ENCODE peak calls at places on chromosomes 4 and X, in eight cellular contexts. One of them, this sample, is unnamed.

GRCh38 chr4:87632469-87632868 is 17.6 kb upstream of the DMP1 start:
- DNase-seq in GM23248: peak
- DNase-seq in endothelial cell of umbilical vein: peak
- DNase-seq in OCI-LY7: no peak
- DNase-seq in IMR-90: no peak
- DNase-seq in mesendoderm: no peak
- DNase-seq in A549: no peak
- DNase-seq in trophoblast cell: no peak
- DNase-seq in this sample: no peak

GRCh38 chr4:111650553-111651183 is 494.6 kb upstream of the FAM241A start:
- DNase-seq in mesendoderm: no peak
- DNase-seq in trophoblast cell: no peak
- DNase-seq in A549: no peak
- DNase-seq in OCI-LY7: no peak
- DNase-seq in IMR-90: no peak
- DNase-seq in endothelial cell of umbilical vein: no peak
- DNase-seq in GM23248: no peak
- DNase-seq in this sample: no peak

GRCh38 chr4:174324725-174325124 is 41.0 kb downstream of the CEP44 start:
- DNase-seq in trophoblast cell: no peak
- DNase-seq in endothelial cell of umbilical vein: no peak
- DNase-seq in mesendoderm: no peak
- DNase-seq in GM23248: peak
- DNase-seq in OCI-LY7: no peak
- DNase-seq in IMR-90: peak
- DNase-seq in A549: no peak
- DNase-seq in this sample: no peak

GRCh38 chr4:113495790-113496189 is 265.7 kb downstream of the CAMK2D start:
- DNase-seq in IMR-90: no peak
- DNase-seq in A549: no peak
- DNase-seq in endothelial cell of umbilical vein: no peak
- DNase-seq in GM23248: no peak
- DNase-seq in OCI-LY7: no peak
- DNase-seq in mesendoderm: no peak
- DNase-seq in trophoblast cell: no peak
- DNase-seq in this sample: no peak

GRCh38 chr4:156734965-156735895 is 236.4 kb downstream of the PDGFC start:
- DNase-seq in IMR-90: peak
- DNase-seq in A549: no peak
- DNase-seq in GM23248: peak
- DNase-seq in OCI-LY7: no peak
- DNase-seq in mesendoderm: no peak
- DNase-seq in trophoblast cell: no peak
- DNase-seq in endothelial cell of umbilical vein: peak
- DNase-seq in this sample: no peak

GRCh38 chr4:60039908-60040307 is 1160.2 kb upstream of the ADGRL3 start:
- DNase-seq in OCI-LY7: no peak
- DNase-seq in GM23248: no peak
- DNase-seq in A549: no peak
- DNase-seq in endothelial cell of umbilical vein: no peak
- DNase-seq in mesendoderm: no peak
- DNase-seq in trophoblast cell: no peak
- DNase-seq in IMR-90: no peak
- DNase-seq in this sample: no peak

GRCh38 chr4:83860200-83860599 is 324.3 kb downstream of the GPAT3 start:
- DNase-seq in OCI-LY7: no peak
- DNase-seq in trophoblast cell: no peak
- DNase-seq in mesendoderm: no peak
- DNase-seq in A549: no peak
- DNase-seq in GM23248: no peak
- DNase-seq in endothelial cell of umbilical vein: no peak
- DNase-seq in IMR-90: no peak
- DNase-seq in this sample: no peak

GRCh38 chrX:94454159-94454558 is 780.2 kb downstream of the FAM133A start:
- DNase-seq in endothelial cell of umbilical vein: no peak
- DNase-seq in OCI-LY7: no peak
- DNase-seq in trophoblast cell: no peak
- DNase-seq in A549: no peak
- DNase-seq in GM23248: no peak
- DNase-seq in mesendoderm: peak
- DNase-seq in IMR-90: no peak
- DNase-seq in this sample: no peak

GRCh38 chr4:153466637-153467153 is 535 bp downstream of the TMEM131L start:
- DNase-seq in A549: no peak
- DNase-seq in mesendoderm: no peak
- DNase-seq in trophoblast cell: no peak
- DNase-seq in GM23248: peak
- DNase-seq in endothelial cell of umbilical vein: no peak
- DNase-seq in IMR-90: no peak
- DNase-seq in OCI-LY7: peak
- DNase-seq in this sample: no peak

GRCh38 chr4:112060212-112060611 is 85.0 kb upstream of the FAM241A start:
- DNase-seq in endothelial cell of umbilical vein: peak
- DNase-seq in GM23248: peak
- DNase-seq in A549: peak
- DNase-seq in trophoblast cell: no peak
- DNase-seq in OCI-LY7: peak
- DNase-seq in IMR-90: peak
- DNase-seq in mesendoderm: peak
- DNase-seq in this sample: no peak

GRCh38 chr4:7358100-7358735 is 76.5 kb downstream of the PSAPL1 start:
- DNase-seq in OCI-LY7: no peak
- DNase-seq in GM23248: peak
- DNase-seq in trophoblast cell: peak
- DNase-seq in A549: peak
- DNase-seq in endothelial cell of umbilical vein: peak
- DNase-seq in IMR-90: peak
- DNase-seq in mesendoderm: peak
- DNase-seq in this sample: peak

GRCh38 chr4:152894673-152895072 is 41.5 kb upstream of the FHDC1 start:
- DNase-seq in mesendoderm: no peak
- DNase-seq in GM23248: peak
- DNase-seq in OCI-LY7: no peak
- DNase-seq in endothelial cell of umbilical vein: no peak
- DNase-seq in A549: no peak
- DNase-seq in trophoblast cell: peak
- DNase-seq in IMR-90: peak
- DNase-seq in this sample: peak

GRCh38 chr4:97531351-97531750 is 611.9 kb downstream of the STPG2 start:
- DNase-seq in OCI-LY7: no peak
- DNase-seq in mesendoderm: no peak
- DNase-seq in endothelial cell of umbilical vein: peak
- DNase-seq in GM23248: no peak
- DNase-seq in IMR-90: no peak
- DNase-seq in A549: no peak
- DNase-seq in trophoblast cell: no peak
- DNase-seq in this sample: no peak

GRCh38 chrX:42739258-42739657 is 38.7 kb downstream of the PPP1R2C start:
- DNase-seq in A549: no peak
- DNase-seq in IMR-90: no peak
- DNase-seq in trophoblast cell: no peak
- DNase-seq in endothelial cell of umbilical vein: peak
- DNase-seq in OCI-LY7: peak
- DNase-seq in mesendoderm: no peak
- DNase-seq in GM23248: no peak
- DNase-seq in this sample: no peak

GRCh38 chr4:169338246-169338645 is 67.5 kb upstream of the SH3RF1 start:
- DNase-seq in A549: no peak
- DNase-seq in OCI-LY7: no peak
- DNase-seq in IMR-90: peak
- DNase-seq in GM23248: peak
- DNase-seq in endothelial cell of umbilical vein: no peak
- DNase-seq in trophoblast cell: no peak
- DNase-seq in mesendoderm: no peak
- DNase-seq in this sample: no peak

GRCh38 chr4:98289375-98289774 is 28.2 kb downstream of the RAP1GDS1 start:
- DNase-seq in A549: no peak
- DNase-seq in endothelial cell of umbilical vein: no peak
- DNase-seq in trophoblast cell: no peak
- DNase-seq in mesendoderm: no peak
- DNase-seq in OCI-LY7: no peak
- DNase-seq in IMR-90: no peak
- DNase-seq in GM23248: no peak
- DNase-seq in this sample: no peak

GRCh38 chrX:80511969-80512760 is 91.9 kb downstream of the TENT5D start:
- DNase-seq in OCI-LY7: no peak
- DNase-seq in endothelial cell of umbilical vein: no peak
- DNase-seq in A549: no peak
- DNase-seq in IMR-90: no peak
- DNase-seq in trophoblast cell: no peak
- DNase-seq in mesendoderm: peak
- DNase-seq in GM23248: peak
- DNase-seq in this sample: no peak

GRCh38 chr4:16573744-16574143 is 324.7 kb downstream of the LDB2 start:
- DNase-seq in A549: no peak
- DNase-seq in mesendoderm: no peak
- DNase-seq in trophoblast cell: no peak
- DNase-seq in IMR-90: peak
- DNase-seq in GM23248: peak
- DNase-seq in OCI-LY7: no peak
- DNase-seq in endothelial cell of umbilical vein: no peak
- DNase-seq in this sample: no peak

GRCh38 chr4:16659120-16659519 is 239.3 kb downstream of the LDB2 start:
- DNase-seq in mesendoderm: no peak
- DNase-seq in GM23248: peak
- DNase-seq in A549: no peak
- DNase-seq in OCI-LY7: no peak
- DNase-seq in IMR-90: no peak
- DNase-seq in trophoblast cell: no peak
- DNase-seq in endothelial cell of umbilical vein: no peak
- DNase-seq in this sample: no peak

DNA sequence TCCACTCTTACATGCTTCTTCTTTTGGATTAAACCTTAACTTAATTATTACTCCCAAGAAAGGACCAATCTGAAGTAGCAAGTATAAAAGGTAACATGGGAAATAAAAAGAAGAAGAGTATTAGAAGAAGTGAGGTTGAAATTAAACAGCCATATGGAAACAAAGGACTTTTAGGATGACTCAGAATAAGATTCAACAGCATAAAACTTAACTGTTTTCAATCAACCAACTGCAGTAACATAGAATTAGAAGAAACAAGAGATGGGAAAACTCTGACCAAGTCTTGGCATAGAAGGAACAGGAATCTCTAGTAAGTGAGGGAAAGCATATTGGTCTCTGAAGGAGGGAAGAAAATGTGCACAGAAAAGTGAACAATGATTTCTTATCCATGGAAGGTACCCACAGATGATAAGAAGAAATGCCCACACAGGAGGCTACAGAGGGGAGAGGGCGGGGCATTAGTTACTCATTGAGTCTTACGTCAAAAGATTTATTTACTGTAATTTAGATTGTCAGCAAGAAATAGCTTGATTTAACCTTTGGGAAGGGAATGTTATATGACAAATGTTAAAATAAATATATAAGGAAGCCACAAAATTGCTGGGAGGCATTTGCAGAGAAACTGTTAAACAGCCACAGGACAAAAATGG is 177.3 kb downstream of the BANK1 start:
- DNase-seq in A549: peak
- DNase-seq in OCI-LY7: no peak
- DNase-seq in endothelial cell of umbilical vein: no peak
- DNase-seq in trophoblast cell: no peak
- DNase-seq in IMR-90: no peak
- DNase-seq in mesendoderm: no peak
- DNase-seq in GM23248: peak
- DNase-seq in this sample: no peak
- H3K4me2 ChIP-seq in A549: peak
- H3K4me2 ChIP-seq in OCI-LY7: no peak
- H3K4me2 ChIP-seq in endothelial cell of umbilical vein: no peak
- H3K4me2 ChIP-seq in trophoblast cell: no peak
- H3K4me2 ChIP-seq in IMR-90: no peak
- H3K4me2 ChIP-seq in mesendoderm: no peak
- H3K4me2 ChIP-seq in GM23248: no peak
- H3K4me2 ChIP-seq in this sample: no peak

GRCh38 chr4:77142642-77143020 is 14.4 kb upstream of the CCNG2 start:
- DNase-seq in A549: no peak
- DNase-seq in OCI-LY7: no peak
- DNase-seq in trophoblast cell: no peak
- DNase-seq in GM23248: no peak
- DNase-seq in endothelial cell of umbilical vein: no peak
- DNase-seq in mesendoderm: no peak
- DNase-seq in IMR-90: no peak
- DNase-seq in this sample: no peak
- H3K27ac ChIP-seq in A549: no peak
- H3K27ac ChIP-seq in OCI-LY7: no peak
- H3K27ac ChIP-seq in trophoblast cell: no peak
- H3K27ac ChIP-seq in GM23248: no peak
- H3K27ac ChIP-seq in endothelial cell of umbilical vein: no peak
- H3K27ac ChIP-seq in mesendoderm: no peak
- H3K27ac ChIP-seq in IMR-90: no peak
- H3K27ac ChIP-seq in this sample: no peak

DNA sequence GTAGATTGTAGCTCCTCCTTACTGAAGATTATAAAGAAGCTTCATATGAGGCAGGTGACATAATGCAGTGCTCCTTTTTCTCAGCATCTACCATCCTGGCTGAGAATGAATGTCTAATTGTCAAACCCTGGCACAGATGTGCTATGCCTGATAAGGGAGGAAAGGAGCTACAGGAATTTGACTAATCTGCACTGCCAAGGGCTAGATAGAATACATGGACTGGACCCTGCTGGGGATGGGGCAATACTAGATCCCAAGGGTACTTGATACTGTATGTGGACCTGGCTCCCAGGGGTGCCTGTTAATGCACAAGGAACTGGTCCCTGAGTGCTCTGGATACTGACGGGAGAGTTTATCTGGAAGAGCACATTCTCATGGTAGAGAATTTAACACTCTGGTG is 362.2 kb upstream of the EMCN start:
- DNase-seq in A549: no peak
- DNase-seq in GM23248: no peak
- DNase-seq in OCI-LY7: no peak
- DNase-seq in IMR-90: no peak
- DNase-seq in mesendoderm: peak
- DNase-seq in trophoblast cell: no peak
- DNase-seq in endothelial cell of umbilical vein: peak
- DNase-seq in this sample: no peak
- H3K4me2 ChIP-seq in A549: no peak
- H3K4me2 ChIP-seq in GM23248: no peak
- H3K4me2 ChIP-seq in OCI-LY7: no peak
- H3K4me2 ChIP-seq in IMR-90: no peak
- H3K4me2 ChIP-seq in mesendoderm: no peak
- H3K4me2 ChIP-seq in trophoblast cell: no peak
- H3K4me2 ChIP-seq in endothelial cell of umbilical vein: no peak
- H3K4me2 ChIP-seq in this sample: no peak

DNA sequence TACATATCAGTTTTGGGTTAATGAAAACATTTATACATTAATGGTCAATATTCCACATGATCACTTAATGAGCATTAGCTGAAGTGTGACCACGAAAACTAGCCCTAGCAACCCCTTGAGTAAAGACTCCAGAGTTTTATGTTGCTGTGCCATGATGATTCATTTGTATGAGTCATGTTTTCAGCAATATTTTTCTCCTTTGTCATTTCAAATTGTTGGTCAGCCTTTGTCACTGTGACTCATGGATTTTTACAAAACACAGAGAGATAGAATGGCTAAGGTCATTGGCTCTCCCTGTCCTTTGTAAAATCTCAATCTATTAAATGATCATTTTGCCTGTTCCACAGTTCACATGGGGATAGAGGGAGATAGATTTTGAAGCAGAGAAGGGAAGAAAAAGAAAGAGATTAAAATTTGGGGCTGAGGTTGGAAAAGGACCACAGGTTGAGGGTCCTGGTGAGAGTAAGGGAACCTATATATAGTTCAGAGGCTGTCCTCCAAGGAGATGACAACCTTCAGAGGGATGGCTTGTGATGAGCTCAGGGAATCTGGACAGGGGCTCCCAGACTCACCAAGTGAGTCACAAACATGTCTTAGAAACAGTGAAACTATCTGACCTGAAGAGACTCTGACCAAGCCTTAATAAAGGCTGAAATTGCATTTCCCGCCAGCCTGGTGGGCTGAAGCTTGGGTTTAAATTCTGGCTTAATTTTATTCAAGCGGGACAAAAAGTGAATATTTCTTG is 25.6 kb downstream of the NR0B1 start:
- DNase-seq in IMR-90: peak
- DNase-seq in OCI-LY7: no peak
- DNase-seq in A549: peak
- DNase-seq in mesendoderm: peak
- DNase-seq in GM23248: peak
- DNase-seq in endothelial cell of umbilical vein: peak
- DNase-seq in trophoblast cell: peak
- DNase-seq in this sample: peak
- H3K27ac ChIP-seq in IMR-90: peak
- H3K27ac ChIP-seq in OCI-LY7: no peak
- H3K27ac ChIP-seq in A549: peak
- H3K27ac ChIP-seq in mesendoderm: no peak
- H3K27ac ChIP-seq in GM23248: peak
- H3K27ac ChIP-seq in endothelial cell of umbilical vein: peak
- H3K27ac ChIP-seq in trophoblast cell: peak
- H3K27ac ChIP-seq in this sample: peak